ENCODE peak calls at places on chromosomes 13 and 19, in four cellular contexts. Z is thoracic aorta, P is cardiac fibroblast, I is NB4. O is an unnamed sample.

GRCh38 chr13:108437496-108437895 is 168.0 kb downstream of the TNFSF13B start:
- DNase-seq in I (no peak), Z (no peak), P (peak; percentile 4), O (no peak)

GRCh38 chr13:25977216-25977615 is 74.6 kb downstream of the SHISA2 start:
- DNase-seq in Z (no peak), I (no peak), P (no peak), O (no peak)

GRCh38 chr13:51707468-51707867 is 96.5 kb downstream of the DHRS12 start:
- DNase-seq in P (no peak), I (no peak), Z (no peak), O (no peak)

GRCh38 chr19:37977992-37978391 is 71.0 kb downstream of the SIPA1L3 start:
- DNase-seq in Z (no peak), P (peak; percentile 50), I (no peak), O (peak; percentile 82)

GRCh38 chr13:49806126-49806536 is 13.6 kb upstream of the KPNA3 start:
- DNase-seq in P (no peak), Z (no peak), I (peak; percentile 20), O (no peak)

GRCh38 chr13:103515410-103515809 is 449.2 kb upstream of the SLC10A2 start:
- DNase-seq in P (no peak), Z (no peak), I (no peak), O (no peak)

GRCh38 chr13:51590966-51591627 is 6.8 kb downstream of the WDFY2 start:
- DNase-seq in I (peak; percentile 80), Z (no peak), P (peak; percentile 97), O (no peak)

GRCh38 chr19:9323557-9323918 is 441 bp upstream of the ZNF559 start:
- DNase-seq in P (peak; percentile 90), I (peak; percentile 94), Z (peak; percentile 14), O (no peak)

GRCh38 chr19:55258828-55259539 is at the start of gene PPP6R1:
- DNase-seq in P (peak; percentile 100), Z (peak; percentile 82), I (peak; percentile 97), O (peak; percentile 100)

GRCh38 chr19:49809155-49809986 is 3.7 kb downstream of the FUZ start:
- DNase-seq in P (peak; percentile 19), Z (no peak), I (no peak), O (peak; percentile 37)

GRCh38 chr13:68927387-68928026 is 1180.1 kb upstream of the ATXN8OS start:
- DNase-seq in Z (no peak), P (no peak), I (peak; percentile 22), O (peak; percentile 32)

GRCh38 chr13:68923995-68924394 is 1183.6 kb upstream of the ATXN8OS start:
- DNase-seq in P (no peak), Z (no peak), I (no peak), O (no peak)

GRCh38 chr13:68929055-68929454 is 1178.6 kb upstream of the ATXN8OS start:
- DNase-seq in I (no peak), Z (no peak), P (no peak), O (no peak)
- TF ChIP-seq CTCF in I (no peak), Z (no peak), P (no peak), O (no peak)

DNA sequence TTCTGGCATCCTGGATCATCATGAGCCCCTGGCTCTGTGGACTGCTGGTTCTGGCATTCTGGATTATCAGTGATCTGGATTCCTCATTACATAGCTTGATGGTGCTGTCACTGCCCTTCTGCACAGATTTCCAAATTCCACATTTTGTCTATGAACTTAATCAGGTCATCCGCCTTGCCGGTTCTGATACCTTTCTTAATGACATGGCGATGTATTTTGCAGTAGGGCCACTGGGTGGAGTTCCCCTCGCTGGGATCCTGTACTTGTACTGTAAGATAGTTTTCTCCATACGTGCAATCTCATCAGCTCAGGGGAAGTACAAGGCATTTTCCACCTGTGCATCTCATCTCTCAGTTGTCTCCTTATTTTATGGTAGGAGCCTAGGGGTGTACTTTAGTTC is 24.4 kb upstream of the OR7C2 start:
- DNase-seq in I (peak; percentile 60), Z (no peak), P (no peak), O (no peak)
- TF ChIP-seq CTCF in I (no peak), Z (no peak), P (no peak), O (no peak)

DNA sequence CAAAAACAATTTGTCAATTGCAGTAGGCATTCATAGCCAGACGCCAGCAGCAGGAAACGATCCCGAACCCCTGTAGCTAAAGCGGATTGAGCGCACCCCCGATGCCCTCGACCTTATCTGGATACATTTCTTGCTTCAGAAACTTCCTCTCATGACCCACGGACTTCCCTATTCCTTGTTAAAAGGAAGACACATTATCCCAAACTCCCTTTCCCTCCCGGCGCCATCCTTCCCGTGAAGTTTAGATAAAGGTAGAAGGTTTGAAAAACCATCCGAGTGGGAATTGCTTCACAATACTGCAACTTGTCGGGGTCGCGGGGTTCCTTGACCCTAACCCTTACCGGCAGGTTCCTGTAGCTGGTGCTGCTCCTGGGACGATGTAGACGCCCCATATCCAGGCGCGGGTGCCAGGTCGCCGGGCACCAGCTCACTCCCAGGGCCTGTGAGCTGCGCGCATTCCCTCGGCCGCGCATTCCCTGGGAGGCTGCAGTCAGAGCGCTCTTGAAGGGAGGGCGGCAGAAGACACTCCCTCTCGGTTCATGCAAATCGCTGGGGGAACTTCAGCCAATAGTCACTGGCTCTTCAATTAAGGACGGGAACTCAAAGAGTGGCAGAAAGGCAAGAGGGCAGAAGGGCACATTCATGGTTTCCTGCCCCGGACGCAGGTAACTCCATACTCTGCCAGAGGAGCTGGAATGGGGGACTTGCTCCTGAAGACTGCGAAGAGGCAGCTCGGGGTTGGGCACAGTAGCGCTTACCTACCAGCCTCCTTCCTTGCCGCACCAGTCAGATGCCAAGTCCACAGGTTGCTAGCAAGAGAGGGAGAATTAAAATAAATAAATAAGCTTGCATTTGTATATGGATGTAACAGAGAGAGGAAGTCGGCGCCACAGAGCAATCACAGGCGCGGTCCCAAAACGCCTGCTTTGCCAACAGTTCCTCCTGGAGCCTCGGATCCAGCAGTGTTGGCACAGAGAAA is 674 bp downstream of the PCDH20 start:
- DNase-seq in Z (no peak), P (peak; percentile 5), I (no peak), O (peak; percentile 13)
- TF ChIP-seq CTCF in Z (no peak), P (no peak), I (no peak), O (no peak)

DNA sequence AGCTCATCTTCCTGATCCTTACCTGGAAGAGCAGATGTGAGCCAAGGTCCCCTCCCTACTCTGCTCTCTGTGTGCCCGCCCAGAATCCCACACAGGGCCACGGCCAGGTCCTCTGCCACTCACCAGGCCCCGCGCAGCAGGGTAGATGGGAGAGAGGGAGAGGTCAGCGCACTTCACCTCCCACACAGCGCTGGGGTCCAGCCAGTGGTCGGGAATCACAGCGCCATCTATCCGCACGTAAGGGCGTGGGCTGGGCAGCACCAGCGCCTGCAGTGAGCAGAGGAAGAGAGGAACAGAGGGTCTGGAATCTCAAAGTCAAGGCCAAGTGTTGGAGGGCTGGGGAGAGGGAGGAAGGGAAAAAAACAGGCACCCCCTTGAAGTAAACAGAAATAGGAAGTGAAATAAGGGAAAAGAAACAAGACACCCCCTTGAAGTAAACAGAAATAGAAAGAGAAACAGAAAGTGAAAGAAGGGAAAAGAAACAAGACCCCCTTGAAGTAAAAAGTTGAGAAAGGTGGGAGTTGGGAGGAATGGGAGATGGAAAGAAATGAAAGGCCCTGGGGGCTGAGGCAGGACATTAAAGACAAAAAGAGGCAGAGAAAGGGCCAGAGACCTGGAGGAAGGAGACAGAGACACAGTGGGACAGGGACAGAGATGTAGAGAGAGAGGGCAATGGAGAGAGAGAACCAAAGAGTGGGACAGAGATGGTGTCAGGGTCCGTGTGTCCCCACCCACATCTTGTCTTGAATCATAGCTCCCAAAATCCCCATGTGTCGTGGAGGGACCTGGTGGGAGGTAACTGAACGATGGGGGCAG is 7.1 kb upstream of the PLA2G4C start:
- DNase-seq in P (no peak), I (peak; percentile 32), Z (no peak), O (no peak)
- TF ChIP-seq CTCF in P (no peak), I (peak; percentile 23), Z (no peak), O (no peak)

DNA sequence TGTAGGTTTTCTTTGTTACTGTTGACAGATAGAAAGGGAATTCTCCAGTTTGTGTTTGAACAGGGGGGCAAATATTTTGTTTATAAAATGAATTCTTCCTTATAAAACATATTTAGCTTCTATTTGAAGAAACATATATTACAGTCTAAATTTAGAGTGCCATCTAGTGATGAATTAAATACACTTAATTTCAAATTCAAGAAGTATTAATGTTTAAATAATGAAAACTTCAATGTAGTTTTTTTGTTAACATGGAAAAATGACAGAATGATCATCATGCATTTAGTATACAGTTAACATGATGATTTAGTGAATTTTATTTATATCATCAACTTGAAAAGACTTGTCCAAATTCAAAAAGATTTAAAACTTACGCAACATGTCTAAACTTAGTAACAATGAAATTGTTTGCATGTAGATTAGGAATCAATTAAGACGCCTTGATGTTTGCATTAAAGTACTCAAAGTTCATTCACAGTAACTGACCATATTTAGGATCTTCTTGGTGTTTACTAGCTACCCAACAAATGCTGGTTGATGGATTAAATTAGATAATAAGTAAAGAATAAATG is 765.9 kb upstream of the SLITRK1 start:
- DNase-seq in I (no peak), Z (no peak), P (peak; percentile 8), O (no peak)
- TF ChIP-seq CTCF in I (no peak), Z (peak; percentile 15), P (peak; percentile 2), O (no peak)

GRCh38 chr13:100689191-100689590 is 14.6 kb upstream of the TMTC4 start:
- DNase-seq in P (no peak), I (no peak), Z (no peak), O (no peak)

DNA sequence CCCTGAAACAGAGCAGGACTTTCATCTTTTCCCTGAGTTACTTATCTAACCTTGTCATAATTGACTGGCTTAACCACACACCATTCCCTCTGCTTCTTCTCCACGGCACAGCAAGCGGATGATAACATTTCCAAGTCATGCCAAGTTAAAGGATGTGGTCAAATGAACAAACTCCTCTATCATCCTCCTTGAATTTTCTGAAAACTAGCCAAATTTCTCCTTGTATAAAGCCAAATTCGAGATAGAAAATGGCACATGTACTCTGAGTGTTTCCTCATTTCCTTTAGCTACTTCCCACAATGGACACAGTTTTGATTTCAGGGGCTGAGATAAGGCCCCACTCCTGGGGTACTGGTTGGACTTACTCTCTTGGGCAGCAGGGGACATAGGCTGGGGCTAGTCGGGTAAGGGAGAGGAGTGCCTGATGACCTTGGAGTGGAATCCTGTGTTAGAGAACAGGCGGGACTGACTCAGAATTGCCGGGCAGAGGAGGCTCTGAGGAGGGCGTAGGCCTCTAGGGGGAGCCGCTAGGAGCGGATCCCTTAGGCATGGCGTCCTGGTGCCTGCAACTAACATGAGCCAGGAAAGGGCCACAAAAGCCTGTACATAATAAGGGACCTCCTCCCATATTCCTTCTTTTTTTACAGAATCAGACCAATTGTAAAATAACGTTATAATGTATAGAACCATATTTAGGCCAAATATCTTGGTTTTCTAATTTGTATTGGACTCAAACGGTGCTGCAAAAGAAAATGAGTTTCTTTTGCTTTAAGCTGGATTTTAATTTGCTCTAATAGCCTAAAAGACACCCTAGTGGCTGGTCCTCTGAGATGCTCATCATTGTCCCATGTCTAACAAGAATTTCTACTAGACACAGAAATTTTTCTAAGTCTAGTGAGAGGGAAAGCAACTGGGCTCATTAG is 20.4 kb upstream of the TMTC4 start:
- DNase-seq in Z (no peak), P (peak; percentile 90), I (peak; percentile 31), O (peak; percentile 80)
- TF ChIP-seq CTCF in Z (no peak), P (peak; percentile 83), I (peak; percentile 65), O (peak; percentile 72)

GRCh38 chr19:16889429-16889882 is 657 bp downstream of the F2RL3 start:
- DNase-seq in P (no peak), Z (no peak), I (no peak), O (no peak)
- TF ChIP-seq CTCF in P (no peak), Z (no peak), I (no peak), O (no peak)

DNA sequence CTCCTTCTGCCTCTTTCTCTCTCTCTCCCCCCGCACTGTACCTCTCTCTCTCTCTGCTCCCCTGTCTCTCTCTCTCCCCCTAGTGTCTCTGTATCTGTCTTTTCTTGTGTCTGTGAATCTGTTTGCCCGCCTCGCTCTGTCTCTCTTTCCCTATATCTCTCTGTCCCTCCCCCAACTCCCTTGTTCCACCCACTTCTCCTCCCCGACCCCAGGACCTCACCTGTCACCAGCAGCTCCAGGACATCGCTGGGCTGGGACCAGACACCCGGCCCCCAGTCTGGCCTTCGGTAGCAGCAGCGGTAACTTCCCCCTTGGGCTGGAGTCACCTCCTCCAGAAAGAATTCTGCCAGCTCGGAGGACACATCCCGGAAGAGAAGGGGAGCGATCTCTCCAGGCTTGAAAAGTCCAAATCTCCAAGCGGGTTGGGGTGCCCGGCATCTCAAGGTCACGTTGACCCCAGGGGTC is 3.9 kb downstream of the OSCAR start:
- DNase-seq in I (no peak), Z (no peak), P (peak; percentile 57), O (no peak)
- TF ChIP-seq CTCF in I (no peak), Z (no peak), P (peak; percentile 49), O (peak; percentile 50)